ENCODE peak calls at places on chromosome 11, in nine cellular contexts. One of them, this sample, is unnamed.

GRCh38 chr11:56273854-56274253 is at the start of gene OR5T1:
- DNase-seq in stomach: no peak
- DNase-seq in tibial nerve: no peak
- DNase-seq in cardiac muscle cell: no peak
- DNase-seq in caudate nucleus: no peak
- DNase-seq in HepG2: no peak
- DNase-seq in fibroblast of lung: no peak
- DNase-seq in PC-9: no peak
- DNase-seq in epithelial cell of prostate: no peak
- DNase-seq in this sample: no peak

GRCh38 chr11:118338637-118339061 is 3.9 kb downstream of the CD3D start:
- DNase-seq in cardiac muscle cell: no peak
- DNase-seq in tibial nerve: no peak
- DNase-seq in HepG2: peak
- DNase-seq in epithelial cell of prostate: no peak
- DNase-seq in fibroblast of lung: no peak
- DNase-seq in PC-9: no peak
- DNase-seq in caudate nucleus: no peak
- DNase-seq in stomach: peak
- DNase-seq in this sample: peak

GRCh38 chr11:116948375-116948774 is 111.0 kb upstream of the APOA1 start:
- DNase-seq in HepG2: no peak
- DNase-seq in stomach: no peak
- DNase-seq in caudate nucleus: no peak
- DNase-seq in epithelial cell of prostate: no peak
- DNase-seq in tibial nerve: no peak
- DNase-seq in fibroblast of lung: no peak
- DNase-seq in PC-9: peak
- DNase-seq in cardiac muscle cell: no peak
- DNase-seq in this sample: peak

GRCh38 chr11:73521621-73522020 is 76.3 kb downstream of the FAM168A start:
- DNase-seq in caudate nucleus: no peak
- DNase-seq in PC-9: no peak
- DNase-seq in cardiac muscle cell: no peak
- DNase-seq in stomach: no peak
- DNase-seq in HepG2: peak
- DNase-seq in epithelial cell of prostate: no peak
- DNase-seq in fibroblast of lung: no peak
- DNase-seq in tibial nerve: no peak
- DNase-seq in this sample: no peak

GRCh38 chr11:211295-211694 is 3.8 kb downstream of the RIC8A start:
- DNase-seq in stomach: peak
- DNase-seq in caudate nucleus: no peak
- DNase-seq in tibial nerve: no peak
- DNase-seq in HepG2: no peak
- DNase-seq in PC-9: no peak
- DNase-seq in fibroblast of lung: no peak
- DNase-seq in epithelial cell of prostate: no peak
- DNase-seq in cardiac muscle cell: no peak
- DNase-seq in this sample: no peak

GRCh38 chr11:46336781-46337180 is 10.5 kb upstream of the DGKZ start:
- DNase-seq in epithelial cell of prostate: no peak
- DNase-seq in stomach: no peak
- DNase-seq in HepG2: no peak
- DNase-seq in cardiac muscle cell: no peak
- DNase-seq in caudate nucleus: no peak
- DNase-seq in tibial nerve: no peak
- DNase-seq in fibroblast of lung: no peak
- DNase-seq in PC-9: peak
- DNase-seq in this sample: no peak

GRCh38 chr11:69486056-69486772 is 4.8 kb downstream of the LINC01488 start:
- DNase-seq in cardiac muscle cell: no peak
- DNase-seq in PC-9: no peak
- DNase-seq in epithelial cell of prostate: no peak
- DNase-seq in HepG2: no peak
- DNase-seq in caudate nucleus: no peak
- DNase-seq in fibroblast of lung: no peak
- DNase-seq in tibial nerve: no peak
- DNase-seq in stomach: no peak
- DNase-seq in this sample: no peak

GRCh38 chr11:35838071-35838470 is 105.8 kb upstream of the LDLRAD3 start:
- DNase-seq in fibroblast of lung: no peak
- DNase-seq in epithelial cell of prostate: no peak
- DNase-seq in caudate nucleus: no peak
- DNase-seq in cardiac muscle cell: no peak
- DNase-seq in tibial nerve: no peak
- DNase-seq in PC-9: no peak
- DNase-seq in stomach: no peak
- DNase-seq in HepG2: no peak
- DNase-seq in this sample: no peak

GRCh38 chr11:119483881-119484371 is 61.0 kb upstream of the THY1 start:
- DNase-seq in stomach: no peak
- DNase-seq in epithelial cell of prostate: no peak
- DNase-seq in caudate nucleus: no peak
- DNase-seq in cardiac muscle cell: no peak
- DNase-seq in fibroblast of lung: no peak
- DNase-seq in HepG2: no peak
- DNase-seq in PC-9: no peak
- DNase-seq in tibial nerve: no peak
- DNase-seq in this sample: no peak

GRCh38 chr11:16945671-16946469 is 68.3 kb downstream of the PLEKHA7 start:
- DNase-seq in caudate nucleus: peak
- DNase-seq in tibial nerve: no peak
- DNase-seq in HepG2: peak
- DNase-seq in cardiac muscle cell: peak
- DNase-seq in PC-9: peak
- DNase-seq in epithelial cell of prostate: no peak
- DNase-seq in stomach: peak
- DNase-seq in fibroblast of lung: peak
- DNase-seq in this sample: peak

GRCh38 chr11:132064987-132065620 is 694.7 kb downstream of the NTM start:
- DNase-seq in PC-9: no peak
- DNase-seq in tibial nerve: no peak
- DNase-seq in fibroblast of lung: peak
- DNase-seq in caudate nucleus: no peak
- DNase-seq in stomach: no peak
- DNase-seq in epithelial cell of prostate: peak
- DNase-seq in HepG2: no peak
- DNase-seq in cardiac muscle cell: no peak
- DNase-seq in this sample: no peak

GRCh38 chr11:113690619-113691569 is 15.2 kb downstream of the TMPRSS5 start:
- DNase-seq in cardiac muscle cell: no peak
- DNase-seq in caudate nucleus: no peak
- DNase-seq in HepG2: peak
- DNase-seq in epithelial cell of prostate: peak
- DNase-seq in tibial nerve: peak
- DNase-seq in PC-9: peak
- DNase-seq in fibroblast of lung: peak
- DNase-seq in stomach: peak
- DNase-seq in this sample: peak

GRCh38 chr11:8080674-8081590 is at the start of gene TUB:
- DNase-seq in tibial nerve: no peak
- DNase-seq in caudate nucleus: no peak
- DNase-seq in epithelial cell of prostate: no peak
- DNase-seq in cardiac muscle cell: peak
- DNase-seq in fibroblast of lung: no peak
- DNase-seq in HepG2: no peak
- DNase-seq in PC-9: no peak
- DNase-seq in stomach: peak
- DNase-seq in this sample: no peak

GRCh38 chr11:82719316-82719715 is 14.3 kb downstream of the FAM181B start:
- DNase-seq in caudate nucleus: peak
- DNase-seq in stomach: no peak
- DNase-seq in fibroblast of lung: no peak
- DNase-seq in epithelial cell of prostate: no peak
- DNase-seq in cardiac muscle cell: no peak
- DNase-seq in PC-9: no peak
- DNase-seq in tibial nerve: no peak
- DNase-seq in HepG2: no peak
- DNase-seq in this sample: no peak

GRCh38 chr11:99693941-99694492 is 673.3 kb downstream of the CNTN5 start:
- DNase-seq in epithelial cell of prostate: peak
- DNase-seq in cardiac muscle cell: no peak
- DNase-seq in PC-9: peak
- DNase-seq in HepG2: peak
- DNase-seq in fibroblast of lung: peak
- DNase-seq in tibial nerve: no peak
- DNase-seq in stomach: no peak
- DNase-seq in caudate nucleus: no peak
- DNase-seq in this sample: no peak
- H3K27ac ChIP-seq in epithelial cell of prostate: peak
- H3K27ac ChIP-seq in cardiac muscle cell: no peak
- H3K27ac ChIP-seq in PC-9: no peak
- H3K27ac ChIP-seq in HepG2: no peak
- H3K27ac ChIP-seq in fibroblast of lung: peak
- H3K27ac ChIP-seq in tibial nerve: no peak
- H3K27ac ChIP-seq in stomach: no peak
- H3K27ac ChIP-seq in caudate nucleus: no peak
- H3K27ac ChIP-seq in this sample: no peak

GRCh38 chr11:130451261-130452019 is 3.0 kb downstream of the ADAMTS15 start:
- DNase-seq in epithelial cell of prostate: no peak
- DNase-seq in tibial nerve: peak
- DNase-seq in cardiac muscle cell: no peak
- DNase-seq in PC-9: peak
- DNase-seq in HepG2: no peak
- DNase-seq in stomach: peak
- DNase-seq in fibroblast of lung: peak
- DNase-seq in caudate nucleus: no peak
- DNase-seq in this sample: peak

GRCh38 chr11:130449996-130450419 is 1.6 kb downstream of the ADAMTS15 start:
- DNase-seq in HepG2: no peak
- DNase-seq in PC-9: no peak
- DNase-seq in fibroblast of lung: peak
- DNase-seq in caudate nucleus: no peak
- DNase-seq in tibial nerve: peak
- DNase-seq in cardiac muscle cell: peak
- DNase-seq in stomach: peak
- DNase-seq in epithelial cell of prostate: no peak
- DNase-seq in this sample: no peak

GRCh38 chr11:130449246-130449990 is 973 bp downstream of the ADAMTS15 start:
- DNase-seq in cardiac muscle cell: peak
- DNase-seq in tibial nerve: no peak
- DNase-seq in PC-9: no peak
- DNase-seq in HepG2: no peak
- DNase-seq in epithelial cell of prostate: no peak
- DNase-seq in caudate nucleus: no peak
- DNase-seq in stomach: no peak
- DNase-seq in fibroblast of lung: no peak
- DNase-seq in this sample: no peak

GRCh38 chr11:130448039-130448415 is 418 bp upstream of the ADAMTS15 start:
- DNase-seq in tibial nerve: no peak
- DNase-seq in fibroblast of lung: no peak
- DNase-seq in epithelial cell of prostate: no peak
- DNase-seq in HepG2: no peak
- DNase-seq in cardiac muscle cell: no peak
- DNase-seq in PC-9: no peak
- DNase-seq in stomach: no peak
- DNase-seq in caudate nucleus: no peak
- DNase-seq in this sample: no peak

GRCh38 chr11:130448416-130449068 is at the start of gene ADAMTS15:
- DNase-seq in HepG2: peak
- DNase-seq in caudate nucleus: no peak
- DNase-seq in epithelial cell of prostate: peak
- DNase-seq in PC-9: peak
- DNase-seq in fibroblast of lung: peak
- DNase-seq in tibial nerve: peak
- DNase-seq in cardiac muscle cell: peak
- DNase-seq in stomach: peak
- DNase-seq in this sample: peak
- H3K27ac ChIP-seq in HepG2: no peak
- H3K27ac ChIP-seq in caudate nucleus: no peak
- H3K27ac ChIP-seq in epithelial cell of prostate: no peak
- H3K27ac ChIP-seq in PC-9: peak
- H3K27ac ChIP-seq in fibroblast of lung: peak
- H3K27ac ChIP-seq in tibial nerve: peak
- H3K27ac ChIP-seq in cardiac muscle cell: peak
- H3K27ac ChIP-seq in stomach: peak
- H3K27ac ChIP-seq in this sample: no peak

GRCh38 chr11:33769542-33769941 is 4.8 kb downstream of the FBXO3 start:
- DNase-seq in caudate nucleus: no peak
- DNase-seq in fibroblast of lung: no peak
- DNase-seq in cardiac muscle cell: no peak
- DNase-seq in epithelial cell of prostate: peak
- DNase-seq in stomach: no peak
- DNase-seq in HepG2: no peak
- DNase-seq in tibial nerve: no peak
- DNase-seq in PC-9: peak
- DNase-seq in this sample: no peak
- H3K27ac ChIP-seq in caudate nucleus: no peak
- H3K27ac ChIP-seq in fibroblast of lung: no peak
- H3K27ac ChIP-seq in cardiac muscle cell: no peak
- H3K27ac ChIP-seq in epithelial cell of prostate: peak
- H3K27ac ChIP-seq in stomach: no peak
- H3K27ac ChIP-seq in HepG2: no peak
- H3K27ac ChIP-seq in tibial nerve: no peak
- H3K27ac ChIP-seq in PC-9: peak
- H3K27ac ChIP-seq in this sample: no peak

GRCh38 chr11:94801866-94802460 is 33.8 kb downstream of the AMOTL1 start:
- DNase-seq in PC-9: no peak
- DNase-seq in fibroblast of lung: no peak
- DNase-seq in epithelial cell of prostate: no peak
- DNase-seq in tibial nerve: no peak
- DNase-seq in stomach: no peak
- DNase-seq in HepG2: no peak
- DNase-seq in cardiac muscle cell: no peak
- DNase-seq in caudate nucleus: no peak
- DNase-seq in this sample: no peak

GRCh38 chr11:94804874-94805273 is 36.7 kb downstream of the AMOTL1 start:
- DNase-seq in epithelial cell of prostate: no peak
- DNase-seq in PC-9: no peak
- DNase-seq in stomach: no peak
- DNase-seq in tibial nerve: no peak
- DNase-seq in caudate nucleus: no peak
- DNase-seq in cardiac muscle cell: no peak
- DNase-seq in HepG2: no peak
- DNase-seq in fibroblast of lung: no peak
- DNase-seq in this sample: no peak

GRCh38 chr11:94803491-94803890 is 35.3 kb downstream of the AMOTL1 start:
- DNase-seq in fibroblast of lung: no peak
- DNase-seq in cardiac muscle cell: no peak
- DNase-seq in HepG2: no peak
- DNase-seq in stomach: no peak
- DNase-seq in caudate nucleus: no peak
- DNase-seq in PC-9: no peak
- DNase-seq in tibial nerve: no peak
- DNase-seq in epithelial cell of prostate: no peak
- DNase-seq in this sample: no peak

GRCh38 chr11:94800394-94800793 is 32.2 kb downstream of the AMOTL1 start:
- DNase-seq in PC-9: no peak
- DNase-seq in epithelial cell of prostate: no peak
- DNase-seq in stomach: no peak
- DNase-seq in tibial nerve: no peak
- DNase-seq in fibroblast of lung: no peak
- DNase-seq in HepG2: no peak
- DNase-seq in caudate nucleus: no peak
- DNase-seq in cardiac muscle cell: no peak
- DNase-seq in this sample: no peak

DNA sequence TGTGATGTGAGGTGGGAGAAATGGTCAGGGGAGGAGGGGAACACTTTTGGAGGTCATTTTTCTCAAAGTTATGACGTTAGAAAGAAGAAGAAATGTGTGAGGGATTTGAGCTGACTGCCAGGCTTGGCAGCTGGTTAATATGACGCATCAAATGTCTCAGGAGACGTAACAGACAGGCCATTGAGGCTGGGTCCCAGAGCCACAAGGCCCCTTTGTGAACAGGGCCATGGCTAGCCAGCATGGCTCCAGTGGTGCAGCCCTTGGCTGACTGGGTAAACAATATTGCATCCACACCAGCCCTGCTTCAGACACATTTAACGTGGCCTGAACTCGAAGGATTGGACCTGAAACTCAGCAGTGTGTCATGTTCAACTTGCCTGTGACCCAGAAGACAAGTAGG is 34.3 kb downstream of the AMOTL1 start:
- DNase-seq in fibroblast of lung: no peak
- DNase-seq in epithelial cell of prostate: no peak
- DNase-seq in tibial nerve: no peak
- DNase-seq in PC-9: no peak
- DNase-seq in caudate nucleus: no peak
- DNase-seq in HepG2: no peak
- DNase-seq in cardiac muscle cell: no peak
- DNase-seq in stomach: no peak
- DNase-seq in this sample: no peak
- H3K27ac ChIP-seq in fibroblast of lung: no peak
- H3K27ac ChIP-seq in epithelial cell of prostate: peak
- H3K27ac ChIP-seq in tibial nerve: no peak
- H3K27ac ChIP-seq in PC-9: no peak
- H3K27ac ChIP-seq in caudate nucleus: no peak
- H3K27ac ChIP-seq in HepG2: no peak
- H3K27ac ChIP-seq in cardiac muscle cell: no peak
- H3K27ac ChIP-seq in stomach: peak
- H3K27ac ChIP-seq in this sample: no peak